ENCODE peak calls at places on chromosomes 16 and 17, in seven cellular contexts. S, Q, J, G, C, H and P are unnamed samples.

GRCh38 chr17:77845541-77846225 is 112.8 kb upstream of the TNRC6C start:
- DNase-seq in S (no peak), Q (no peak), J (no peak), G (no peak), C (no peak), H (no peak), P (peak; percentile 5)

GRCh38 chr17:37736428-37736827 is 8.4 kb downstream of the HNF1B start:
- DNase-seq in S (no peak), Q (no peak), J (no peak), G (no peak), C (no peak), H (no peak), P (no peak)

GRCh38 chr17:45143767-45144198 is 4.5 kb upstream of the HEXIM1 start:
- DNase-seq in S (peak; percentile 97), Q (peak; percentile 72), J (no peak), G (no peak), C (peak; percentile 89), H (no peak), P (peak; percentile 92)

GRCh38 chr17:58246104-58246740 is 7.8 kb downstream of the LPO start:
- DNase-seq in S (no peak), Q (no peak), J (no peak), G (no peak), C (no peak), H (no peak), P (no peak)

GRCh38 chr17:36851230-36851629 is 86.0 kb upstream of the LHX1 start:
- DNase-seq in S (no peak), Q (peak; percentile 36), J (no peak), G (no peak), C (no peak), H (no peak), P (no peak)

GRCh38 chr17:49848739-49849138 is 870 bp upstream of the TAC4 start:
- DNase-seq in S (no peak), Q (no peak), J (no peak), G (no peak), C (no peak), H (no peak), P (no peak)

GRCh38 chr17:39364236-39365025 is 37.0 kb downstream of the FBXL20 start:
- DNase-seq in S (no peak), Q (peak; percentile 29), J (no peak), G (no peak), C (peak; percentile 19), H (no peak), P (no peak)

GRCh38 chr17:72569193-72569946 is 448.6 kb downstream of the SOX9 start:
- DNase-seq in S (no peak), Q (no peak), J (no peak), G (no peak), C (no peak), H (no peak), P (no peak)

GRCh38 chr16:30053376-30054015 is 12.1 kb upstream of the ALDOA start:
- DNase-seq in S (no peak), Q (peak; percentile 62), J (no peak), G (no peak), C (peak; percentile 76), H (no peak), P (no peak)

GRCh38 chr16:1299012-1299867 is 10.2 kb upstream of the UBE2I start:
- DNase-seq in S (no peak), Q (no peak), J (no peak), G (no peak), C (no peak), H (no peak), P (no peak)

GRCh38 chr16:4313563-4314531 is 2.0 kb upstream of the GLIS2 start:
- DNase-seq in S (no peak), Q (peak; percentile 32), J (no peak), G (no peak), C (peak; percentile 31), H (no peak), P (no peak)

GRCh38 chr17:80877829-80878303 is 113.8 kb upstream of the CHMP6 start:
- DNase-seq in S (no peak), Q (no peak), J (no peak), G (no peak), C (no peak), H (no peak), P (peak; percentile 14)

GRCh38 chr17:53227101-53227500 is 595.6 kb upstream of the KIF2B start:
- DNase-seq in S (no peak), Q (no peak), J (no peak), G (no peak), C (no peak), H (no peak), P (no peak)

GRCh38 chr16:77835111-77835510 is 46.7 kb downstream of the VAT1L start:
- DNase-seq in S (no peak), Q (peak; percentile 60), J (no peak), G (no peak), C (peak; percentile 72), H (no peak), P (no peak)

GRCh38 chr16:89011909-89012621 is 35.1 kb upstream of the CBFA2T3 start:
- DNase-seq in S (no peak), Q (no peak), J (no peak), G (no peak), C (no peak), H (no peak), P (no peak)

DNA sequence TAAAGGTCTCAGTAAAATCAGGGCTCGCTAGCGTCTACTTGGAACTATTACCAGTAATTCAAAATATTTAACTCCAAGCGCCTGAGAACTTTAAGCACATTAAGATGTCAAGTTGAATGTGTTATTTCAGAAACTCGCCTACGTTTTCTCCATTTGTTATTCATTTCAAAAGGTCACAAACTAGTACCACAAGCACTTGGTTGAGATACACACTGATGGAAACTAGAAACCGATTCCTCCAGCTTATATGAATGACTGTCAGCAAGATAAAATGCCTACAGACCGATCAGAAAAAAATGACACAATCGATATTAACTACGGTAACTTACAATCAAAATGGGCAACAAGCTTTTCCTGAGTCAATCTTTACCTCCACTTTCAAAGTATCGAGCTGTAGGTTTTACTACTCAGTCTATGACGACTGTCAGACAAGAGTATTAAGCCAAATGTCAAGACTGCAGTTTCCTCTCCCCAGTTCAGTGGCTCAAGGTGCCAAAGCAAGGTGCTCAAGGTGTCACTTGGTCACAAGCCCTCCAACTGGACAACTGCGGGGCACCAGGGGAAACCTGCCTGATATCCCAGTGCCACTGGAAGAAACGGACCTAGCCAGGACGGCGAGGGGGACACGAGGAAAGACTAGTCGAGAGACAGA is 694 bp downstream of the SRP68 start:
- DNase-seq in S (no peak), Q (no peak), J (no peak), G (no peak), C (no peak), H (no peak), P (no peak)
- TF ChIP-seq CTCF in S (no peak), Q (no peak), J (no peak), G (no peak), C (no peak), H (no peak), P (no peak)

GRCh38 chr17:28723159-28723835 is 2.7 kb downstream of the TLCD1 start:
- DNase-seq in S (no peak), Q (no peak), J (no peak), G (no peak), C (no peak), H (no peak), P (no peak)

GRCh38 chr17:28725166-28725659 is 820 bp downstream of the TLCD1 start:
- DNase-seq in S (no peak), Q (peak; percentile 77), J (peak; percentile 43), G (no peak), C (peak; percentile 51), H (no peak), P (no peak)

GRCh38 chr17:28725660-28726395 is at the start of gene TLCD1:
- DNase-seq in S (no peak), Q (peak; percentile 74), J (peak; percentile 73), G (no peak), C (peak; percentile 70), H (no peak), P (peak; percentile 68)

GRCh38 chr17:28726396-28726911 is 421 bp upstream of the TLCD1 start:
- DNase-seq in S (no peak), Q (peak; percentile 58), J (peak; percentile 60), G (no peak), C (peak; percentile 47), H (no peak), P (no peak)

DNA sequence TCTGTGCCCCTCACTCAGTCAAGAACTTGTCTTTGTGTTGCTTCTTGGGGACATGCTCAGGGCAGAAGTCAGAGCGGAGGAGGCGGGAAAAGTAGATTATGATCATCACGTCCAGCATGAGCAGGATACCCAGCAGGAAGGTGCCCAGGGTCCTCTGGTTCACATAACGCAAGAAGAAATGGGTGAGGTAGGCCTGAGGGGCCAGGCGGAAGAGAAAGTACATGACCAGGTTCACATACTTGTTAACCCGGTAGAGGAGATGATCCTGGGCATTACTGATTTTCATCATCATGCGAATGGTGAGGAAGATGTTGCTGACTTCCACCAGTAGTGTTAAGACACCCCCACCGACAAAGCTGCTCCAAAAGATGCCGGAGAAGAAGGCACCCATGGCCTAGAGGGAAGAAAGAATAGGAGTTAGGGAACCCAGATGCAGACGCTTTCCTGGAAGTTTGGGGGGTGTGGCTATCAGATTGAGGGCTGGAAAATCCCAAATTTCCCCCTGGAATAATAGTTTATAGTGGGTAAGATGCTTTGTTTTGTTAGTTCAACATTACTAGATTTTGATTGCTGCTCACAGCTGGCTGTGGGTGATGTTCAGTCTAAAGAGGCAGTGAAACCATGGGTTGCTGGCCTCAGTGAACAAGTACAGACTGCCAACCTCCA is 1.4 kb downstream of the TLCD1 start:
- DNase-seq in S (no peak), Q (no peak), J (no peak), G (no peak), C (no peak), H (no peak), P (no peak)
- H3K4me3 ChIP-seq in S (no peak overlapping the region), Q (peak overlapping the region; percentile 78), J (peak overlapping the region; percentile 64), G (peak overlapping the region; percentile 62), C (peak overlapping the region; percentile 79), H (peak overlapping the region; percentile 83), P (no peak overlapping the region)

GRCh38 chr17:82548681-82549303 is 29.3 kb downstream of the FOXK2 start:
- DNase-seq in S (peak; percentile 69), Q (peak; percentile 23), J (no peak), G (no peak), C (no peak), H (no peak), P (peak; percentile 43)
- TF ChIP-seq CTCF in S (no peak), Q (no peak), J (no peak), G (no peak), C (no peak), H (no peak), P (no peak)

DNA sequence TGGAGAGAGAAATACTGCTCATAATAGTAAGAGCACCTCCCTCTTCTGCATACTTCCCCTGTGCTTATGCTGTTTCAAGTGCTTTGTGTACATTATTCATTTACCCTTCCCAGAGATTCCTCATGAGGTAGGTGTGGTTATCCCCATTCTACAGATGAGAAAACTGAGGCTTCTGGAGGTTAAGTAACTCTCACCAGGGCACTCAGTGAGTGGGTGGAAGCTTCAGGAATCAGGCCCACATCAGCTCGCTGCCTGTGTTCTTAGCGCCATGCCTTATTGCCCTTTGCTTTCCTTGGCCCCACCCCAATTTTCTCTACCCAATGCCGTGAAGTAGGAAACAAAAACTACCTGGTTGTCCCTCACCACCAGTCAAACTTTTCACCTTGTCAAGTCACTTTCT is 18.1 kb upstream of the ITGB3 start:
- DNase-seq in S (no peak), Q (no peak), J (no peak), G (no peak), C (no peak), H (no peak), P (no peak)
- H3K4me3 ChIP-seq in S (no peak overlapping the region), Q (no peak overlapping the region), J (no peak overlapping the region), G (no peak overlapping the region), C (no peak overlapping the region), H (no peak overlapping the region), P (no peak overlapping the region)